ENCODE peak calls at places on chromosomes 1 and 21, in seven cellular contexts. N, Q, H, F, D, E and Z are unnamed samples.

GRCh38 chr1:58443986-58444603 is 102.4 kb downstream of the OMA1 start:
- DNase-seq in H (no peak), F (no peak), D (no peak), Q (no peak), E (no peak), N (no peak), Z (no peak)

GRCh38 chr1:221335161-221336101 is 406.5 kb downstream of the DUSP10 start:
- DNase-seq in F (no peak), D (no peak), H (no peak), N (no peak), Q (no peak), E (peak), Z (no peak)

GRCh38 chr1:16628361-16629111 is 15.2 kb upstream of the NBPF1 start:
- DNase-seq in H (no peak), Q (peak), E (no peak), N (no peak), D (no peak), F (no peak), Z (no peak)

GRCh38 chr1:110472546-110472945 is 21.6 kb downstream of the PROK1 start:
- DNase-seq in F (no peak), Q (no peak), E (no peak), H (no peak), D (no peak), N (no peak), Z (no peak)

GRCh38 chr21:33478858-33479678 is 706 bp downstream of the TMEM50B start:
- DNase-seq in H (peak), D (no peak), F (peak), N (peak), Q (peak), E (no peak), Z (peak)

GRCh38 chr1:21174638-21175323 is 1.9 kb downstream of the EIF4G3 start:
- DNase-seq in Q (no peak), N (no peak), E (peak), H (no peak), F (peak), D (no peak), Z (peak)

GRCh38 chr1:212665241-212666115 is 34.2 kb downstream of the BATF3 start:
- DNase-seq in N (peak), F (peak), H (peak), Q (peak), E (peak), D (peak), Z (peak)

GRCh38 chr1:245154429-245155185 is at the start of gene KIF26B:
- DNase-seq in F (peak), H (no peak), E (no peak), Q (peak), D (no peak), N (no peak), Z (peak)

GRCh38 chr1:19433610-19433999 is 51.7 kb downstream of the CAPZB start:
- DNase-seq in E (no peak), D (no peak), Q (no peak), H (no peak), N (no peak), F (no peak), Z (no peak)

GRCh38 chr1:47785118-47785517 is 212.1 kb downstream of the TRABD2B start:
- DNase-seq in F (no peak), E (no peak), D (no peak), N (no peak), Q (no peak), H (no peak), Z (no peak)

GRCh38 chr1:149845416-149845815 is 54.0 kb upstream of the BOLA1 start:
- DNase-seq in N (no peak), Q (peak), F (peak), H (no peak), E (no peak), D (no peak), Z (no peak)

GRCh38 chr1:206725053-206725963 is 40.6 kb downstream of the MAPKAPK2 start:
- DNase-seq in Q (peak), E (no peak), N (peak), F (peak), H (peak), D (no peak), Z (peak)

GRCh38 chr1:6101826-6102225 is 56.1 kb downstream of the KCNAB2 start:
- DNase-seq in H (no peak), N (no peak), Q (no peak), F (no peak), E (no peak), D (no peak), Z (no peak)

GRCh38 chr1:5836776-5837440 is 155.3 kb downstream of the NPHP4 start:
- DNase-seq in D (no peak), H (no peak), N (no peak), F (no peak), E (no peak), Q (peak), Z (no peak)

GRCh38 chr1:180898441-180899219 is 14.1 kb upstream of the KIAA1614 start:
- DNase-seq in H (no peak), N (no peak), Q (no peak), E (no peak), D (no peak), F (no peak), Z (no peak)